ENCODE peak calls at places on chromosomes 1 and 21, in nine cellular contexts. G is fibroblast of lung, D is GM23338, C is GM23248, O is keratinocyte, N is neural progenitor cell, W is DND-41, R is HCT116, J is hepatocyte. B is an unnamed sample.

GRCh38 chr1:39955547-39956539 is 898 bp downstream of the MFSD2A start:
- DNase-seq in N (peak; percentile 29), G (peak; percentile 57), D (peak; percentile 62), J (peak; percentile 46), R (peak; percentile 18), C (peak; percentile 84), W (peak; percentile 56), O (no peak), B (no peak)

GRCh38 chr1:84434081-84434755 is 35.9 kb downstream of the DNASE2B start:
- DNase-seq in J (no peak), W (no peak), N (no peak), D (no peak), C (no peak), R (peak; percentile 48), G (no peak), O (no peak), B (no peak)

GRCh38 chr1:180854456-180854855 is 58.2 kb upstream of the KIAA1614 start:
- DNase-seq in C (no peak), N (peak; percentile 11), R (no peak), D (no peak), O (no peak), G (peak; percentile 77), W (no peak), J (no peak), B (no peak)

GRCh38 chr1:235883261-235883927 is 16.7 kb upstream of the LYST start:
- DNase-seq in W (no peak), O (no peak), C (peak; percentile 98), G (peak; percentile 97), N (no peak), R (no peak), D (no peak), J (peak; percentile 13), B (no peak)

GRCh38 chr1:77976433-77977076 is 2.3 kb downstream of the FUBP1 start:
- DNase-seq in J (peak; percentile 18), W (no peak), O (no peak), R (no peak), G (no peak), N (peak; percentile 18), C (no peak), D (no peak), B (no peak)

GRCh38 chr1:63968663-63969460 is 195.0 kb downstream of the ROR1 start:
- DNase-seq in W (no peak), D (no peak), O (no peak), C (peak; percentile 39), N (no peak), R (no peak), G (peak; percentile 46), J (no peak), B (no peak)

GRCh38 chr1:28171246-28171645 is 5.2 kb downstream of the PTAFR start:
- DNase-seq in D (no peak), O (no peak), J (no peak), G (no peak), W (no peak), C (no peak), N (no peak), R (no peak), B (no peak)

GRCh38 chr1:212692774-212693644 is 6.6 kb downstream of the BATF3 start:
- DNase-seq in J (no peak), O (peak; percentile 19), N (no peak), W (no peak), R (no peak), G (peak; percentile 49), D (peak; percentile 44), C (peak; percentile 81), B (no peak)

GRCh38 chr1:4380564-4381168 is 273.7 kb upstream of the AJAP1 start:
- DNase-seq in D (no peak), J (no peak), O (peak; percentile 66), N (no peak), R (no peak), W (no peak), G (peak; percentile 85), C (no peak), B (no peak)

GRCh38 chr1:37634554-37635308 is at the start of gene RSPO1:
- DNase-seq in N (peak; percentile 82), J (peak; percentile 21), W (no peak), G (peak; percentile 15), R (no peak), O (no peak), C (peak; percentile 64), D (peak; percentile 46), B (no peak)

GRCh38 chr1:234608720-234609527 is 1.1 kb downstream of the IRF2BP2 start:
- DNase-seq in G (peak; percentile 57), W (peak; percentile 66), D (peak; percentile 57), N (peak; percentile 72), J (peak; percentile 76), C (peak; percentile 85), O (no peak), R (no peak), B (no peak)

GRCh38 chr1:228986093-228986904 is 251.0 kb downstream of the RHOU start:
- DNase-seq in R (no peak), J (peak; percentile 45), W (no peak), D (peak; percentile 18), N (no peak), G (peak; percentile 27), C (peak; percentile 19), O (no peak), B (no peak)

GRCh38 chr1:48776400-48777218 is at the start of gene BEND5:
- DNase-seq in O (no peak), R (no peak), W (peak; percentile 87), J (peak; percentile 78), C (peak; percentile 30), N (peak; percentile 91), G (peak; percentile 66), D (peak; percentile 87), B (peak; percentile 5)
- H3K27ac ChIP-seq in O (no peak within 1 kb of the TSS), R (no peak within 1 kb of the TSS), W (peak within 1 kb of the TSS; percentile 79), J (peak within 1 kb of the TSS; percentile 79), C (no peak within 1 kb of the TSS), N (peak within 1 kb of the TSS; percentile 48), G (no peak within 1 kb of the TSS), D (no peak within 1 kb of the TSS), B (no peak within 1 kb of the TSS)

GRCh38 chr1:43546388-43547100 is 15.9 kb downstream of the PTPRF start:
- DNase-seq in N (no peak), J (no peak), D (no peak), W (no peak), G (no peak), C (no peak), O (no peak), R (no peak), B (no peak)
- H3K4me3 ChIP-seq in N (no peak overlapping the region), J (no peak overlapping the region), D (peak overlapping the region; percentile 35), W (no peak overlapping the region), G (no peak overlapping the region), C (no peak overlapping the region), O (no peak overlapping the region), R (no peak overlapping the region), B (no peak overlapping the region)

DNA sequence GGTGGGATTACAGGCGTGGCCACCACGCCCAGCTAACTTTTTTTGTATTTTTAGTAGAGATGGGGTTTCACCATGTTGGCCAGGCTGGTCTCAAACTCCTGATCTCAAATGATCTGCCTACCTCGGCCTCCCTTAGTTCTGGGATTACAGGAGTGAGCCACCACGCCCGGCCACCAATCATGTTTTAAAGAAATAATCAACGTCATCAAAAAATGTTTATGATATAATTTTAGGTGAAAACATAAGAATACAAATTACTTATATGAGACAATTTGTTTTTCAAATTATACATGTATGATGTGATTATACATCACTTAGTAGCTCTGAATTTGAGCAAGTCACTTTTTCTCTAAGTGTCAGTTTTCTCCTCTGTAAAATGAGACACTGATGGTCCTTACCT is 31.6 kb upstream of the SSBP3 start:
- DNase-seq in N (no peak), C (no peak), D (no peak), W (no peak), O (no peak), J (no peak), R (no peak), G (no peak), B (no peak)
- TF ChIP-seq EZH2 in N (no peak), C (no peak), D (no peak), W (no peak), O (no peak), J (no peak), R (no peak), G (no peak), B (no peak)

DNA sequence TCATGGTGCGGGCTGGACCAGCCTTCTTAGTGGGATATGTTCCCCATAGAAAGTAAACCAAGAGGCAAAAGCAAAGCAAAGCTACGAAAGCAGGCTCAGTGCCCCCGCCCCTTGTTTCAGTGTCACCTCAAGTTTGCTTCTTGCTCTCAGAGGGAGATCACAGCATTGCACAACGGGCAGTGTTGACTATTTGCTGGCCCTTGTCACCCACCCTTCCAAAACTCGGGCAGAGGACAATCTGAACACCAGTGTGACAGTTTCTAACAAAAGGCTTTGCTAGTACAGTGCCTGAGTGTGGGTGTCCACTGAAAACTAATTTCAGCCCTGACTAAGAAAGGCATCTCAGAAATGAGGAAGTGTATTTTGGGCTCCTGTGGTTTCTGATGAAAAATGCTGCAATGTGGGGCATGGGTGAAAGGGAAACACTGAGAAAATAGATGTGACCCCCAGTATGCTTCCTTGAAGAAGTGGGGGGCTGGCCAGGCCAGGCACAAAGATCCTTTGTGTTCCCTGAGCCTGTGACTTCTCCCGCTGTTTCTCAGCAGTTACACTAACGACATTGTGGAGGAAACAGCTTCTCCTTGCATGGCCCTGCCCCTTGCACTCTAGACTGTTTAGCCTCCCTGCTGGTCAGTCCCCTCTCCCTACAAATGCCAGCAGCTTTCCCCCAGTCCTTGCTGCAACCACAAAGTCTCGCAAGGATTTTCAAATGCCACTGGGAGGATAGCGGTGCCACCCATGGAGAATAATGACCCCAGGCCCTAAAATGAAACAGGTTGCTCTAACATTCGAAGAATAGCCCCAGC is 33.3 kb upstream of the KCNE1 start:
- DNase-seq in J (peak; percentile 53), R (peak; percentile 40), C (peak; percentile 71), O (no peak), D (peak; percentile 26), W (no peak), G (peak; percentile 82), N (peak; percentile 53), B (no peak)
- H3K27ac ChIP-seq in J (peak overlapping the region; percentile 72), R (peak overlapping the region; percentile 44), C (peak overlapping the region; percentile 84), O (no peak overlapping the region), D (no peak overlapping the region), W (no peak overlapping the region), G (peak overlapping the region; percentile 81), N (no peak overlapping the region), B (no peak overlapping the region)

DNA sequence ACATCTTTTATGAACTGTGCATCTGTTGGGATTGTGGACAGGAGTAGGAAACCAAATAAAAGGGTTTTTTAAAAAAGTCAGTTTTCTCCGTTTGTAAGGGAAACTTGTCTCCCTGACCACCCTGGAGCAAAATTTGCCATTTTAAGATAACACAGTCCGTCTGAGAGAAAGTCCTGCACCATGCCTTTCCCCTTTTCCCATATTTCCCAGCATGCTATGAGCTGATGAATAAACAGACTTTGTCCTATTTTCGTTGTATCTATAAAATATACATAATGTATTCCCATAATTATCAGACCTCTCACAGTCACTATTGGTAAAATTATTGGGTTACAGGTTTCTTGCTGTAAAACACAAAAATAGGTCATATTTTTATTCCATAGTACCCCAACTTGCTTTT is 1.7 kb upstream of the AKT3 start:
- DNase-seq in R (no peak), O (no peak), N (no peak), W (no peak), D (no peak), C (no peak), G (no peak), J (no peak), B (no peak)
- H3K4me3 ChIP-seq in R (no peak overlapping the region), O (no peak overlapping the region), N (peak overlapping the region; percentile 93), W (peak overlapping the region; percentile 72), D (peak overlapping the region; percentile 60), C (peak overlapping the region; percentile 80), G (peak overlapping the region; percentile 73), J (no peak overlapping the region), B (no peak overlapping the region)